ENCODE peak calls at places on chromosome 5, in ten cellular contexts. One of them, this sample, is unnamed. For H3K27me3 and H3K4me1, the result is how much of the 10 kb centered on the place peaks cover.

GRCh38 chr5:128538249-128539037 is 398 bp upstream of the FBN2 start:
- DNase-seq in body of pancreas: peak
- DNase-seq in A673: peak
- DNase-seq in Peyer's patch: peak
- DNase-seq in SK-N-SH: peak
- DNase-seq in upper lobe of right lung: peak
- DNase-seq in lung: no peak
- DNase-seq in right atrium auricular region: no peak
- DNase-seq in RWPE2: peak
- DNase-seq in PC-9: no peak
- DNase-seq in this sample: no peak

GRCh38 chr5:14039063-14039462 is 94.6 kb upstream of the DNAH5 start:
- DNase-seq in PC-9: peak
- DNase-seq in body of pancreas: no peak
- DNase-seq in SK-N-SH: no peak
- DNase-seq in Peyer's patch: no peak
- DNase-seq in A673: no peak
- DNase-seq in lung: no peak
- DNase-seq in upper lobe of right lung: no peak
- DNase-seq in RWPE2: no peak
- DNase-seq in right atrium auricular region: no peak
- DNase-seq in this sample: peak

GRCh38 chr5:158162479-158162878 is 303.5 kb upstream of the CLINT1 start:
- DNase-seq in RWPE2: no peak
- DNase-seq in right atrium auricular region: no peak
- DNase-seq in Peyer's patch: no peak
- DNase-seq in body of pancreas: no peak
- DNase-seq in lung: no peak
- DNase-seq in SK-N-SH: no peak
- DNase-seq in upper lobe of right lung: no peak
- DNase-seq in PC-9: no peak
- DNase-seq in A673: no peak
- DNase-seq in this sample: no peak

GRCh38 chr5:59358497-59358896 is 535.0 kb downstream of the PDE4D start:
- DNase-seq in body of pancreas: no peak
- DNase-seq in PC-9: no peak
- DNase-seq in right atrium auricular region: no peak
- DNase-seq in upper lobe of right lung: no peak
- DNase-seq in lung: no peak
- DNase-seq in RWPE2: no peak
- DNase-seq in A673: no peak
- DNase-seq in Peyer's patch: no peak
- DNase-seq in SK-N-SH: peak
- DNase-seq in this sample: no peak

GRCh38 chr5:178238711-178239592 is 6.3 kb upstream of the PHYKPL start:
- DNase-seq in body of pancreas: no peak
- DNase-seq in SK-N-SH: no peak
- DNase-seq in Peyer's patch: no peak
- DNase-seq in A673: no peak
- DNase-seq in PC-9: no peak
- DNase-seq in right atrium auricular region: no peak
- DNase-seq in RWPE2: no peak
- DNase-seq in upper lobe of right lung: no peak
- DNase-seq in lung: no peak
- DNase-seq in this sample: no peak

GRCh38 chr5:75167345-75167744 is 69.3 kb downstream of the ANKRD31 start:
- DNase-seq in SK-N-SH: peak
- DNase-seq in A673: peak
- DNase-seq in upper lobe of right lung: no peak
- DNase-seq in right atrium auricular region: no peak
- DNase-seq in body of pancreas: no peak
- DNase-seq in lung: no peak
- DNase-seq in Peyer's patch: no peak
- DNase-seq in RWPE2: no peak
- DNase-seq in PC-9: no peak
- DNase-seq in this sample: no peak

GRCh38 chr5:26889810-26890209 is 148.6 kb downstream of the CDH9 start:
- DNase-seq in PC-9: no peak
- DNase-seq in body of pancreas: no peak
- DNase-seq in SK-N-SH: no peak
- DNase-seq in RWPE2: no peak
- DNase-seq in Peyer's patch: no peak
- DNase-seq in lung: no peak
- DNase-seq in A673: no peak
- DNase-seq in upper lobe of right lung: no peak
- DNase-seq in right atrium auricular region: no peak
- DNase-seq in this sample: no peak

GRCh38 chr5:37553720-37554402 is 174.7 kb downstream of the WDR70 start:
- DNase-seq in A673: peak
- DNase-seq in upper lobe of right lung: no peak
- DNase-seq in PC-9: no peak
- DNase-seq in Peyer's patch: no peak
- DNase-seq in RWPE2: no peak
- DNase-seq in right atrium auricular region: no peak
- DNase-seq in lung: no peak
- DNase-seq in body of pancreas: no peak
- DNase-seq in SK-N-SH: no peak
- DNase-seq in this sample: no peak

GRCh38 chr5:123515904-123516303 is 3.9 kb downstream of the CSNK1G3 start:
- DNase-seq in lung: no peak
- DNase-seq in body of pancreas: no peak
- DNase-seq in A673: no peak
- DNase-seq in SK-N-SH: no peak
- DNase-seq in right atrium auricular region: no peak
- DNase-seq in upper lobe of right lung: no peak
- DNase-seq in PC-9: no peak
- DNase-seq in Peyer's patch: no peak
- DNase-seq in RWPE2: no peak
- DNase-seq in this sample: no peak

GRCh38 chr5:67244345-67244793 is 47.8 kb upstream of the CD180 start:
- DNase-seq in RWPE2: no peak
- DNase-seq in upper lobe of right lung: no peak
- DNase-seq in PC-9: no peak
- DNase-seq in body of pancreas: peak
- DNase-seq in Peyer's patch: no peak
- DNase-seq in SK-N-SH: no peak
- DNase-seq in right atrium auricular region: no peak
- DNase-seq in A673: peak
- DNase-seq in lung: no peak
- DNase-seq in this sample: no peak

GRCh38 chr5:169424956-169425318 is 124.0 kb upstream of the SLIT3 start:
- DNase-seq in SK-N-SH: no peak
- DNase-seq in PC-9: no peak
- DNase-seq in right atrium auricular region: no peak
- DNase-seq in Peyer's patch: no peak
- DNase-seq in upper lobe of right lung: no peak
- DNase-seq in body of pancreas: no peak
- DNase-seq in lung: no peak
- DNase-seq in RWPE2: no peak
- DNase-seq in A673: no peak
- DNase-seq in this sample: no peak

GRCh38 chr5:169426674-169427250 is 125.8 kb upstream of the SLIT3 start:
- DNase-seq in lung: no peak
- DNase-seq in A673: no peak
- DNase-seq in Peyer's patch: no peak
- DNase-seq in body of pancreas: no peak
- DNase-seq in RWPE2: no peak
- DNase-seq in right atrium auricular region: no peak
- DNase-seq in PC-9: no peak
- DNase-seq in upper lobe of right lung: no peak
- DNase-seq in SK-N-SH: no peak
- DNase-seq in this sample: no peak

GRCh38 chr5:169423580-169424278 is 122.8 kb upstream of the SLIT3 start:
- DNase-seq in SK-N-SH: no peak
- DNase-seq in RWPE2: no peak
- DNase-seq in lung: no peak
- DNase-seq in Peyer's patch: no peak
- DNase-seq in PC-9: no peak
- DNase-seq in body of pancreas: no peak
- DNase-seq in upper lobe of right lung: no peak
- DNase-seq in right atrium auricular region: no peak
- DNase-seq in A673: no peak
- DNase-seq in this sample: no peak

GRCh38 chr5:169422087-169422486 is 121.1 kb upstream of the SLIT3 start:
- DNase-seq in body of pancreas: peak
- DNase-seq in PC-9: no peak
- DNase-seq in upper lobe of right lung: no peak
- DNase-seq in Peyer's patch: no peak
- DNase-seq in lung: no peak
- DNase-seq in SK-N-SH: no peak
- DNase-seq in RWPE2: no peak
- DNase-seq in A673: no peak
- DNase-seq in right atrium auricular region: no peak
- DNase-seq in this sample: no peak

DNA sequence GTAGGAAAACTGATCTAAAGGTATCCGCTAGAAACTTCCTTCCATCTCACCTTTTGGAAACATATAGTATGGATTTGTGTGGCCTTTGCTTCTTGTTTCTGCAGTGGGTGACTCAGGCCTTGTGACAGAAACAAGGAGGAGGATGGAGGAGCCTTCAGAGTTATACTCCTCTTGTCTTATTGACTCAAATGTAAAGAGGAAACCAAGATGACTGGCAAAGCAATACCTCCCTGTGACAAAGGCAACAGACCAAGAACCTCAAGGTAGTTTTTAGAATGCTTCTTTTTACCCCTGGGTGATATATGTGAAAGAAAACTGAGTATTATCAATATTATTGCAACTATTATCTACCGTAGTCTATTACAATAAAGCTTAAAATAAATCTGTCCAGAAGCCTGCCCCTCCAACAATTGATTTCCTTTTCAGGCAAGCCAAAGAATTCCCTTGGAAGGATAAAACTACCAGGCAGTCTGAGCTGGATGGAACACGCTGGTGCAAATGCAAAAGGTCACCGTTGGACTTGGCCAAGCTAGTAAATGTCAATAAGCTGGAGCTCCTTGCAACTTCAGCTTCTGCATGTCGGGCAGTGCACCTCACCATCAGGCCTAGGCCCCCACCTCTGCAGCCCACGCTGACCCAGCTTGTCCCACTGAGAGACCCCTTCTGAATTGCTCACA is 123.5 kb upstream of the SLIT3 start:
- DNase-seq in SK-N-SH: no peak
- DNase-seq in PC-9: no peak
- DNase-seq in A673: no peak
- DNase-seq in upper lobe of right lung: no peak
- DNase-seq in RWPE2: no peak
- DNase-seq in body of pancreas: no peak
- DNase-seq in right atrium auricular region: no peak
- DNase-seq in lung: no peak
- DNase-seq in Peyer's patch: no peak
- DNase-seq in this sample: no peak
- H3K27me3 ChIP-seq in SK-N-SH: under half
- H3K27me3 ChIP-seq in PC-9: under half
- H3K27me3 ChIP-seq in A673: under half
- H3K27me3 ChIP-seq in upper lobe of right lung: under half
- H3K27me3 ChIP-seq in RWPE2: under half
- H3K27me3 ChIP-seq in body of pancreas: under half
- H3K27me3 ChIP-seq in right atrium auricular region: under half
- H3K27me3 ChIP-seq in lung: under half
- H3K27me3 ChIP-seq in Peyer's patch: under half
- H3K27me3 ChIP-seq in this sample: under half

GRCh38 chr5:175351126-175351525 is 92.9 kb downstream of the DRD1 start:
- DNase-seq in A673: no peak
- DNase-seq in RWPE2: no peak
- DNase-seq in lung: no peak
- DNase-seq in Peyer's patch: no peak
- DNase-seq in SK-N-SH: no peak
- DNase-seq in upper lobe of right lung: no peak
- DNase-seq in PC-9: no peak
- DNase-seq in body of pancreas: no peak
- DNase-seq in right atrium auricular region: no peak
- DNase-seq in this sample: no peak
- TF ChIP-seq CTCF in A673: no peak
- TF ChIP-seq CTCF in RWPE2: no peak
- TF ChIP-seq CTCF in lung: no peak
- TF ChIP-seq CTCF in Peyer's patch: no peak
- TF ChIP-seq CTCF in SK-N-SH: no peak
- TF ChIP-seq CTCF in upper lobe of right lung: no peak
- TF ChIP-seq CTCF in PC-9: no peak
- TF ChIP-seq CTCF in body of pancreas: no peak
- TF ChIP-seq CTCF in right atrium auricular region: no peak
- TF ChIP-seq CTCF in this sample: no peak

GRCh38 chr5:79259810-79260209 is 23.9 kb downstream of the JMY start:
- DNase-seq in Peyer's patch: no peak
- DNase-seq in PC-9: no peak
- DNase-seq in body of pancreas: no peak
- DNase-seq in lung: no peak
- DNase-seq in A673: no peak
- DNase-seq in RWPE2: no peak
- DNase-seq in right atrium auricular region: no peak
- DNase-seq in SK-N-SH: no peak
- DNase-seq in upper lobe of right lung: no peak
- DNase-seq in this sample: no peak

GRCh38 chr5:79259383-79259782 is 23.5 kb downstream of the JMY start:
- DNase-seq in upper lobe of right lung: no peak
- DNase-seq in RWPE2: no peak
- DNase-seq in right atrium auricular region: no peak
- DNase-seq in A673: no peak
- DNase-seq in SK-N-SH: no peak
- DNase-seq in body of pancreas: no peak
- DNase-seq in lung: no peak
- DNase-seq in PC-9: no peak
- DNase-seq in Peyer's patch: no peak
- DNase-seq in this sample: no peak

GRCh38 chr5:79256563-79256962 is 20.6 kb downstream of the JMY start:
- DNase-seq in upper lobe of right lung: no peak
- DNase-seq in RWPE2: no peak
- DNase-seq in lung: no peak
- DNase-seq in A673: no peak
- DNase-seq in right atrium auricular region: no peak
- DNase-seq in Peyer's patch: no peak
- DNase-seq in body of pancreas: no peak
- DNase-seq in PC-9: no peak
- DNase-seq in SK-N-SH: no peak
- DNase-seq in this sample: no peak

GRCh38 chr5:79257314-79257713 is 21.4 kb downstream of the JMY start:
- DNase-seq in PC-9: no peak
- DNase-seq in Peyer's patch: no peak
- DNase-seq in SK-N-SH: no peak
- DNase-seq in lung: no peak
- DNase-seq in body of pancreas: no peak
- DNase-seq in right atrium auricular region: no peak
- DNase-seq in RWPE2: no peak
- DNase-seq in A673: no peak
- DNase-seq in upper lobe of right lung: no peak
- DNase-seq in this sample: no peak

GRCh38 chr5:79258801-79259200 is 22.9 kb downstream of the JMY start:
- DNase-seq in lung: no peak
- DNase-seq in SK-N-SH: no peak
- DNase-seq in A673: no peak
- DNase-seq in Peyer's patch: no peak
- DNase-seq in PC-9: no peak
- DNase-seq in upper lobe of right lung: no peak
- DNase-seq in right atrium auricular region: no peak
- DNase-seq in body of pancreas: no peak
- DNase-seq in RWPE2: no peak
- DNase-seq in this sample: no peak
- H3K4me1 ChIP-seq in lung: under half
- H3K4me1 ChIP-seq in SK-N-SH: under half
- H3K4me1 ChIP-seq in A673: under half
- H3K4me1 ChIP-seq in Peyer's patch: under half
- H3K4me1 ChIP-seq in PC-9: under half
- H3K4me1 ChIP-seq in upper lobe of right lung: under half
- H3K4me1 ChIP-seq in right atrium auricular region: under half
- H3K4me1 ChIP-seq in body of pancreas: under half
- H3K4me1 ChIP-seq in RWPE2: under half
- H3K4me1 ChIP-seq in this sample: under half

GRCh38 chr5:575636-576035 is 36.5 kb upstream of the CEP72 start:
- DNase-seq in right atrium auricular region: no peak
- DNase-seq in lung: no peak
- DNase-seq in upper lobe of right lung: no peak
- DNase-seq in SK-N-SH: no peak
- DNase-seq in PC-9: no peak
- DNase-seq in A673: no peak
- DNase-seq in RWPE2: no peak
- DNase-seq in body of pancreas: no peak
- DNase-seq in Peyer's patch: no peak
- DNase-seq in this sample: no peak
- H3K27me3 ChIP-seq in right atrium auricular region: under half
- H3K27me3 ChIP-seq in lung: under half
- H3K27me3 ChIP-seq in upper lobe of right lung: under half
- H3K27me3 ChIP-seq in SK-N-SH: under half
- H3K27me3 ChIP-seq in PC-9: half or more
- H3K27me3 ChIP-seq in A673: half or more
- H3K27me3 ChIP-seq in RWPE2: half or more
- H3K27me3 ChIP-seq in body of pancreas: under half
- H3K27me3 ChIP-seq in Peyer's patch: under half
- H3K27me3 ChIP-seq in this sample: under half

This sample was measured in esophagus muscularis mucosa.